ENCODE peak calls at places on chromosome 5, in six cellular contexts. C, N, J, B, A and I are unnamed samples.

GRCh38 chr5:94691947-94692346 is 73.5 kb downstream of the SLF1 start:
- DNase-seq in N (no peak), A (peak), C (peak), B (no peak), J (no peak), I (no peak)

GRCh38 chr5:176716320-176716719 is 69.0 kb downstream of the TSPAN17 start:
- DNase-seq in N (no peak), A (peak), C (peak), B (no peak), J (no peak), I (no peak)

GRCh38 chr5:130032807-130033206 is 128.5 kb downstream of the CHSY3 start:
- DNase-seq in B (no peak), N (no peak), A (no peak), C (no peak), J (no peak), I (no peak)

GRCh38 chr5:37859805-37860204 is 20.0 kb upstream of the GDNF start:
- DNase-seq in C (no peak), J (no peak), A (no peak), B (no peak), N (no peak), I (peak)

GRCh38 chr5:112594060-112594850 is 143.4 kb upstream of the APC start:
- DNase-seq in J (no peak), A (no peak), C (no peak), B (no peak), N (no peak), I (no peak)

GRCh38 chr5:88669314-88669713 is 213.7 kb downstream of the MEF2C start:
- DNase-seq in N (no peak), J (no peak), A (no peak), C (no peak), B (no peak), I (no peak)

GRCh38 chr5:152505442-152506042 is 100.5 kb upstream of the NMUR2 start:
- DNase-seq in C (peak), A (peak), J (peak), N (peak), B (peak), I (peak)

GRCh38 chr5:112492291-112492690 is 73.2 kb upstream of the EPB41L4A start:
- DNase-seq in C (peak), B (peak), J (peak), N (peak), A (peak), I (peak)

GRCh38 chr5:76337949-76338589 is 65.0 kb upstream of the IQGAP2 start:
- DNase-seq in B (no peak), N (peak), A (peak), C (peak), J (peak), I (peak)

GRCh38 chr5:35363387-35363965 is 133.2 kb upstream of the PRLR start:
- DNase-seq in J (no peak), N (no peak), C (no peak), B (no peak), A (no peak), I (no peak)

GRCh38 chr5:177113566-177114424 is 19.8 kb upstream of the NSD1 start:
- DNase-seq in A (peak), C (peak), B (peak), N (peak), J (peak), I (peak)

GRCh38 chr5:151038292-151038745 is 17.9 kb downstream of the GPX3 start:
- DNase-seq in N (no peak), J (no peak), C (no peak), B (no peak), A (no peak), I (no peak)

GRCh38 chr5:56683281-56683680 is 132.1 kb upstream of the MAP3K1 start:
- DNase-seq in C (no peak), J (no peak), B (no peak), N (no peak), A (no peak), I (no peak)

GRCh38 chr5:96641368-96641767 is 20.8 kb upstream of the CAST start:
- DNase-seq in B (no peak), N (no peak), A (peak), C (no peak), J (no peak), I (no peak)

GRCh38 chr5:126852104-126852531 is 75.2 kb downstream of the LMNB1 start:
- DNase-seq in B (no peak), N (no peak), J (no peak), C (no peak), A (no peak), I (no peak)

GRCh38 chr5:66232701-66233100 is 88.6 kb downstream of the SREK1 start:
- DNase-seq in A (no peak), B (no peak), N (no peak), J (peak), C (no peak), I (no peak)

GRCh38 chr5:96001262-96001661 is 39.6 kb upstream of the ELL2 start:
- DNase-seq in J (no peak), A (no peak), B (no peak), N (no peak), C (no peak), I (no peak)

GRCh38 chr5:78979117-78979742 is 5.9 kb downstream of the ARSB start:
- DNase-seq in B (no peak), A (no peak), N (no peak), C (no peak), J (no peak), I (no peak)

GRCh38 chr5:171743786-171744076 is 41.9 kb upstream of the SMIM23 start:
- DNase-seq in J (no peak), B (no peak), A (no peak), C (no peak), N (no peak), I (no peak)

GRCh38 chr5:172768573-172769323 is 2.2 kb downstream of the DUSP1 start:
- DNase-seq in C (no peak), B (no peak), J (no peak), N (no peak), A (peak), I (no peak)

DNA sequence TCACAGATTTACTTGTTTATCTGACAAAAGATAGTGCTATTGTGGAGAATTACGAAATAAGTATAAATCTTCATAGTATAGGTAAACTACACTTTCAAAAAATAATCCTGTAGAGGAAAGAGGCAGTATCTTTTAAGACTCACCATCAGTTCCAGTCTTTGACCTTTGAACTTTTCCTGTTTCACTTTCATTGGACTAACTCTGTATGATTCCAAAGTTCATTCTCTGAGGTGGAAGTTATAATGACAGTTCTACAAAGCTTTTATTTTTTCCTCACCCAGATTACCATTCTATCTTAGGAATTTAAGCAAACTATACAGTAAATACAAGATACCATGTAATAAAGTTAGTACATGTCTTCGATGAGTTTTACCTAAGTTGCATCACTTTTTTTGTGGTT is 901.3 kb upstream of the SEMA6A start:
- DNase-seq in N (no peak), B (no peak), J (no peak), A (no peak), C (no peak), I (no peak)
- TF ChIP-seq CTCF in N (no peak), B (no peak), J (no peak), A (no peak), C (no peak), I (no peak)

GRCh38 chr5:9358961-9359686 is 186.8 kb downstream of the SEMA5A start:
- DNase-seq in J (no peak), C (peak), A (peak), B (no peak), N (no peak), I (no peak)

GRCh38 chr5:9363026-9363793 is 182.7 kb downstream of the SEMA5A start:
- DNase-seq in J (no peak), B (no peak), N (no peak), A (no peak), C (no peak), I (peak)

GRCh38 chr5:9365501-9365900 is 180.4 kb downstream of the SEMA5A start:
- DNase-seq in C (no peak), B (no peak), J (no peak), N (no peak), A (no peak), I (no peak)

GRCh38 chr5:9362600-9362999 is 183.3 kb downstream of the SEMA5A start:
- DNase-seq in C (no peak), B (no peak), N (no peak), J (no peak), A (no peak), I (peak)

DNA sequence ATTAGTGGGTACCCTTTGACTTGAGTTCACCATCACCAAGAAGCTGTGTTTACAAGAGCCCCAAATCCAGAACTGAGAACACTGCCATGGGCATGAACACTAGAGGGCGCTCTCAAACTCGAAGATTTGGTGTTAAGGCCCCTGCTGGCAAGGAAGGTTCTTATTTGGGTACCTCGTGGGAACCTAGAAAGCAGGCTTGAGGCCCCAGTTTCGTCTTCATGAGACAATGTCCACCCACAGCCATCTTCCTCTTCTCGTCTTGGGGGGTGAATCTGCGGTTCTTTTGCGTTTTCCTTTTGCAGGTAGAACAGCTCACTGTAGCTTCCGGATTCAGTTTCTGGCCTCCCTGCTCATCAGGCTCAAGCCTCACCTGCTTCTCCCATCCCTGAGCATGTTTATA is 184.0 kb downstream of the SEMA5A start:
- DNase-seq in B (peak), A (peak), J (peak), N (peak), C (no peak), I (peak)
- TF ChIP-seq CTCF in B (peak), A (peak), J (peak), N (peak), C (peak), I (peak)

DNA sequence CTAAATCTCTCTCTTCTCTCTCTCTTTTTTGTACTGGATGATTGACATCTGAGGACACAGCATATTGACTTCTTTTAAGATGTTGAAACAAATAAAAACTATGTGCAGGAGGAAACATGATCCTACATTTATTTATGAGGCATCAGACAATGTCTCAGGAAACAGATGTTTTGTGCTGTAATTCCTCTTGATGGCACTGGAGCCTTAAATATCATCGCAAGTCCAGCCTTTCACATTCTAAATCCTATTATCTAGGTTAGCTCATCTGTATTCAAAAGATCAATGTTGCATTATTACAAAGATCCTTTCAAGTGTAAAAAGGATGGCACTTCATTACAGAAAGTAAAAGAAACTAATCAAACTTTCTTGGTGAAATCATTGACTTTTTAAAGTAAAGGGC is 63.9 kb downstream of the MAT2B start:
- DNase-seq in N (no peak), C (peak), B (no peak), A (peak), J (no peak), I (no peak)
- TF ChIP-seq CTCF in N (peak), C (peak), B (no peak), A (peak), J (peak), I (peak)

GRCh38 chr5:141245250-141245717 is at the start of gene PCDHB15:
- DNase-seq in J (peak), N (no peak), A (peak), C (no peak), B (peak), I (no peak)
- TF ChIP-seq CTCF in J (peak), N (no peak), A (peak), C (no peak), B (peak), I (no peak)

GRCh38 chr5:149228610-149229297 is 42.9 kb upstream of the AFAP1L1 start:
- DNase-seq in C (peak), N (no peak), J (no peak), A (peak), B (no peak), I (no peak)
- TF ChIP-seq CTCF in C (peak), N (no peak), J (peak), A (peak), B (peak), I (no peak)

GRCh38 chr5:21654-22233 is 70.2 kb upstream of the PLEKHG4B start:
- DNase-seq in A (no peak), J (no peak), N (peak), B (no peak), C (no peak), I (no peak)
- TF ChIP-seq CTCF in A (peak), J (peak), N (peak), B (peak), C (peak), I (no peak)

GRCh38 chr5:92559743-92560142 is 1021.3 kb downstream of the NR2F1-AS1 start:
- DNase-seq in B (no peak), N (no peak), J (no peak), C (peak), A (peak), I (no peak)
- TF ChIP-seq CTCF in B (no peak), N (no peak), J (no peak), C (peak), A (no peak), I (no peak)

GRCh38 chr5:145887976-145888574 is 15.3 kb upstream of the GRXCR2 start:
- DNase-seq in C (peak), J (peak), A (peak), N (no peak), B (no peak), I (no peak)
- TF ChIP-seq CTCF in C (peak), J (peak), A (peak), N (peak), B (peak), I (peak)

GRCh38 chr5:435961-436640 is 6.9 kb upstream of the EXOC3 start:
- DNase-seq in J (no peak), B (no peak), N (no peak), C (no peak), A (peak), I (no peak)
- TF ChIP-seq CTCF in J (peak), B (no peak), N (peak), C (peak), A (peak), I (peak)

GRCh38 chr5:133888625-133888991 is 79.8 kb downstream of the C5orf15 start:
- DNase-seq in A (no peak), J (no peak), B (no peak), N (no peak), C (no peak), I (no peak)

GRCh38 chr5:133891390-133891789 is 77.0 kb downstream of the C5orf15 start:
- DNase-seq in A (no peak), B (no peak), N (no peak), J (no peak), C (no peak), I (no peak)

GRCh38 chr5:133889271-133889905 is 79.0 kb downstream of the C5orf15 start:
- DNase-seq in A (no peak), B (no peak), J (no peak), N (no peak), C (no peak), I (no peak)

GRCh38 chr5:133890776-133891280 is 77.6 kb downstream of the C5orf15 start:
- DNase-seq in J (no peak), A (no peak), C (no peak), B (no peak), N (no peak), I (no peak)

GRCh38 chr5:133890308-133890707 is 78.1 kb downstream of the C5orf15 start:
- DNase-seq in C (no peak), J (no peak), B (no peak), A (no peak), N (no peak), I (no peak)
- TF ChIP-seq CTCF in C (no peak), J (no peak), B (no peak), A (no peak), N (no peak), I (no peak)